ENCODE peak calls at places on chromosomes 13 and 19, in six cellular contexts. C, J, Q, N, E and Z are unnamed samples.

GRCh38 chr19:50490991-50491472 is 14.4 kb upstream of the GARIN5A start:
- DNase-seq in C (no peak), J (no peak), Q (no peak), N (no peak), E (no peak), Z (no peak)

GRCh38 chr13:112456138-112457056 is 80.2 kb downstream of the SPACA7 start:
- DNase-seq in C (no peak), J (no peak), Q (no peak), N (no peak), E (no peak), Z (no peak)

GRCh38 chr19:51621178-51621577 is 9.0 kb downstream of the SIGLEC5 start:
- DNase-seq in C (no peak), J (no peak), Q (peak; percentile 51), N (no peak), E (no peak), Z (no peak)

GRCh38 chr19:14081797-14082674 is 3.5 kb downstream of the C19orf67 start:
- DNase-seq in C (peak; percentile 81), J (no peak), Q (no peak), N (no peak), E (no peak), Z (peak; percentile 80)

GRCh38 chr13:44843403-44843802 is 145.9 kb downstream of the NUFIP1 start:
- DNase-seq in C (peak; percentile 68), J (no peak), Q (no peak), N (no peak), E (no peak), Z (no peak)

GRCh38 chr13:53104120-53104519 is 75.5 kb downstream of the OLFM4 start:
- DNase-seq in C (no peak), J (no peak), Q (no peak), N (no peak), E (no peak), Z (no peak)

GRCh38 chr19:39032164-39032918 is at the start of gene FBXO27:
- DNase-seq in C (peak; percentile 32), J (no peak), Q (no peak), N (no peak), E (no peak), Z (no peak)

GRCh38 chr13:31794452-31794851 is 55.1 kb downstream of the RXFP2 start:
- DNase-seq in C (no peak), J (no peak), Q (no peak), N (no peak), E (no peak), Z (no peak)

GRCh38 chr13:54750521-54750920 is 1721.9 kb downstream of the OLFM4 start:
- DNase-seq in C (no peak), J (no peak), Q (no peak), N (no peak), E (no peak), Z (no peak)

GRCh38 chr13:50685491-50685890 is 158.0 kb downstream of the DLEU7 start:
- DNase-seq in C (peak; percentile 40), J (no peak), Q (no peak), N (no peak), E (peak; percentile 78), Z (no peak)

GRCh38 chr13:45047394-45048328 is 58.3 kb downstream of the GPALPP1 start:
- DNase-seq in C (peak; percentile 92), J (no peak), Q (peak; percentile 93), N (peak; percentile 74), E (peak; percentile 59), Z (peak; percentile 70)

GRCh38 chr13:41492432-41493267 is 35.3 kb downstream of the RGCC start:
- DNase-seq in C (no peak), J (no peak), Q (peak; percentile 51), N (peak; percentile 71), E (no peak), Z (no peak)
- H3K4me1 ChIP-seq in C (peaks cover 5% of the 10 kb centered on the region), J (peaks cover 34% of the 10 kb centered on the region), Q (peaks cover 25% of the 10 kb centered on the region), N (peaks cover 78% of the 10 kb centered on the region), E (peaks cover 38% of the 10 kb centered on the region), Z (no peaks in the 10 kb centered on the region)

DNA sequence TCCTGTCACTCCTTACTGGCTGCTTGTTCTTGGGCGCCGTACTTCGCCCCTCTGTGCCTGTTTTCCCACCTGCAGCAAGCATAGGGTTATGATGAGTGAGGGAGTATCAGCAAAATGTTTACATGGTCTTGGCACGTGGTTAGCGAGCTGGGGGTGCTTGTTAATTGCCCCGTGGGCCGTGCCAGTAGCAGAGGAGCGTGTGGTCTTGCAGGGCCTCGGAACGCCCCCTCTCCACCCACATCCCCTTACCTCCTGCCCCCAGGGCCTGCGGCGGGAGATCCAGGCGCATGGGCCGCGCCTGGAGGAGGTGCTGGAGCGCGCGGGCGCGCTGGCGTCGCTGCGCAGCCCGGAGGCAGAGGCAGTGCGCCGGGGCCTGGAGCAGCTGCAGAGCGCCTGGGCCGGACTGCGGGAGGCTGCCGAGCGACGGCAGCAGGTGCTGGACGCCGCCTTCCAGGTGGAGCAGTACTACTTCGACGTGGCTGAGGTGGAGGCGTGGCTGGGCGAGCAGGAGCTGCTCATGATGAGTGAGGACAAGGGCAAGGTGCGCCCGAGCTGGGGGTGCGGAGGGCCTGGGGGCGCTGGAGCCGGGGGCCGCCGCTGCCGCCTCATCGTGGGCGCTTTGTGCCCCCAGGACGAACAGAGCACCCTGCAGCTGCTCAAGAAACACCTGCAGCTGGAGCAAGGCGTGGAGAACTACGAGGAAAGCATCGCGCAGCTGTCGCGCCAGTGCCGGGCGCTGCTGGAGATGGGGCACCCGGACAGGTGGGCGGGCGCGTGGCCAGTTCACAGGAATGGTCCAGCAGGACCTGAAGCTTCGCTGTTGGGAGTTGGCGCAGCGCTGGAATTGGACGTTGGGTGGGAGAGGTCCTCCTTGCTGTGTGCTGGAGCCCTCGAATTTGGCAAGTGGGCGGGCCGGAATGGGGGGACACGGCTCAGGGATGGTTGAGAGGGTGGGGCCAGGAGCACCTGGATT is 22.5 kb upstream of the SHKBP1 start:
- DNase-seq in C (no peak), J (no peak), Q (no peak), N (no peak), E (no peak), Z (no peak)
- H3K4me3 ChIP-seq in C (no peak overlapping the region), J (no peak overlapping the region), Q (no peak overlapping the region), N (no peak overlapping the region), E (no peak overlapping the region), Z (no peak overlapping the region)

GRCh38 chr19:6278740-6279619 is 795 bp downstream of the MLLT1 start:
- DNase-seq in C (peak; percentile 31), J (no peak), Q (peak; percentile 61), N (peak; percentile 14), E (no peak), Z (no peak)
- H3K4me1 ChIP-seq in C (peaks cover 44% of the 10 kb centered on the region), J (peaks cover 48% of the 10 kb centered on the region), Q (peaks cover 24% of the 10 kb centered on the region), N (peaks cover 20% of the 10 kb centered on the region), E (peaks cover 52% of the 10 kb centered on the region), Z (peaks cover 12% of the 10 kb centered on the region)

DNA sequence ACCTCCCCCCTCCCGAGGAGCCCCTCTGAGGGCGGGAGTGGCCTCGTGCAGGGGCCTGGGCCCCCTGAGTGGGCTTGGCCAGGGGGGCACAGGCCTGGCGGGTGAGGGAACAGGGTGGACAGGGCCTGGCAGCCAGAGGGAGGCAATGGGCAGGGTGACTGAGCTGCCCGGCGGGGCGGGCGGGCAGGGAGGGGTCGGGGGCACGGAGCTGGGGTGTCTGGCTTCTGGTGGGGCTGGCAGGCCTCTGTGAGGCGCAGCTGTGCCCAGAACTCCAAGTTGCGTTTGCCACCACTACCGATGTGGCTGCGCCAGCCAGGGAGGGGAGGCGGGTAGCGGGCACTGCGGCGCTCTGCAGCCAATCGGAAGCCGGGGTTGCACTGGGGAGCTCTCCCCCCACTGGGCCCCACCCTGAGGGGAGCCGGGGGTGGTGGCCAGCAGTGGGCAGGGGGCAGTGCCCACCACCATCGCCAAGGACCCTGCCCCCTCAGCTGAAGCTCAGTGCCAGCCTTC is 7.2 kb downstream of the NFIX start:
- DNase-seq in C (peak; percentile 66), J (no peak), Q (no peak), N (no peak), E (no peak), Z (no peak)
- H3K4me3 ChIP-seq in C (peak overlapping the region; percentile 59), J (peak overlapping the region; percentile 65), Q (no peak overlapping the region), N (no peak overlapping the region), E (peak overlapping the region; percentile 40), Z (no peak overlapping the region)

GRCh38 chr13:37407156-37407555 is 191.4 kb downstream of the POSTN start:
- DNase-seq in C (no peak), J (no peak), Q (no peak), N (no peak), E (no peak), Z (no peak)
- H3K4me1 ChIP-seq in C (peaks cover 34% of the 10 kb centered on the region), J (no peaks in the 10 kb centered on the region), Q (no peaks in the 10 kb centered on the region), N (no peaks in the 10 kb centered on the region), E (peaks cover 2% of the 10 kb centered on the region), Z (no peaks in the 10 kb centered on the region)